ENCODE peak calls at places on chromosome 1, in ten cellular contexts. One of them, this sample, is unnamed.

GRCh38 chr1:24551290-24551859 is 4.5 kb upstream of the NCMAP start:
- DNase-seq in SHP77: no peak
- DNase-seq in activated effector memory CD4-positive, alpha-beta T cell treated with anti-CD3 and anti-CD28 coated beads, Interleukin-2, amount 50 U/mL, for 16 hours: peak
- DNase-seq in occipital lobe: no peak
- DNase-seq in glutamatergic neuron: no peak
- DNase-seq in esophagus squamous epithelium: no peak
- DNase-seq in endodermal cell: peak
- DNase-seq in HAP-1: no peak
- DNase-seq in NCI-H1930: no peak
- DNase-seq in SK-MEL-5: no peak
- DNase-seq in this sample: no peak

GRCh38 chr1:60415696-60416095 is 342.1 kb upstream of the C1orf87 start:
- DNase-seq in SHP77: no peak
- DNase-seq in activated effector memory CD4-positive, alpha-beta T cell treated with anti-CD3 and anti-CD28 coated beads, Interleukin-2, amount 50 U/mL, for 16 hours: no peak
- DNase-seq in occipital lobe: no peak
- DNase-seq in glutamatergic neuron: no peak
- DNase-seq in esophagus squamous epithelium: no peak
- DNase-seq in endodermal cell: no peak
- DNase-seq in HAP-1: no peak
- DNase-seq in NCI-H1930: no peak
- DNase-seq in SK-MEL-5: no peak
- DNase-seq in this sample: no peak

GRCh38 chr1:235278233-235278914 is 49.6 kb downstream of the ARID4B start:
- DNase-seq in SHP77: no peak
- DNase-seq in activated effector memory CD4-positive, alpha-beta T cell treated with anti-CD3 and anti-CD28 coated beads, Interleukin-2, amount 50 U/mL, for 16 hours: no peak
- DNase-seq in occipital lobe: no peak
- DNase-seq in glutamatergic neuron: no peak
- DNase-seq in esophagus squamous epithelium: no peak
- DNase-seq in endodermal cell: no peak
- DNase-seq in HAP-1: no peak
- DNase-seq in NCI-H1930: no peak
- DNase-seq in SK-MEL-5: no peak
- DNase-seq in this sample: no peak

GRCh38 chr1:37513795-37514349 is 694 bp downstream of the MEAF6 start:
- DNase-seq in SHP77: peak
- DNase-seq in activated effector memory CD4-positive, alpha-beta T cell treated with anti-CD3 and anti-CD28 coated beads, Interleukin-2, amount 50 U/mL, for 16 hours: peak
- DNase-seq in occipital lobe: no peak
- DNase-seq in glutamatergic neuron: peak
- DNase-seq in esophagus squamous epithelium: no peak
- DNase-seq in endodermal cell: peak
- DNase-seq in HAP-1: peak
- DNase-seq in NCI-H1930: peak
- DNase-seq in SK-MEL-5: no peak
- DNase-seq in this sample: peak

GRCh38 chr1:226110249-226111108 is 48.0 kb downstream of the H3-3A start:
- DNase-seq in SHP77: peak
- DNase-seq in activated effector memory CD4-positive, alpha-beta T cell treated with anti-CD3 and anti-CD28 coated beads, Interleukin-2, amount 50 U/mL, for 16 hours: peak
- DNase-seq in occipital lobe: peak
- DNase-seq in glutamatergic neuron: peak
- DNase-seq in esophagus squamous epithelium: peak
- DNase-seq in endodermal cell: peak
- DNase-seq in HAP-1: peak
- DNase-seq in NCI-H1930: no peak
- DNase-seq in SK-MEL-5: peak
- DNase-seq in this sample: peak

GRCh38 chr1:93448983-93449805 is 1.3 kb downstream of the FNBP1L start:
- DNase-seq in SHP77: peak
- DNase-seq in activated effector memory CD4-positive, alpha-beta T cell treated with anti-CD3 and anti-CD28 coated beads, Interleukin-2, amount 50 U/mL, for 16 hours: no peak
- DNase-seq in occipital lobe: no peak
- DNase-seq in glutamatergic neuron: peak
- DNase-seq in esophagus squamous epithelium: no peak
- DNase-seq in endodermal cell: peak
- DNase-seq in HAP-1: peak
- DNase-seq in NCI-H1930: peak
- DNase-seq in SK-MEL-5: peak
- DNase-seq in this sample: no peak

GRCh38 chr1:71882241-71883036 is 399.9 kb downstream of the NEGR1 start:
- DNase-seq in SHP77: no peak
- DNase-seq in activated effector memory CD4-positive, alpha-beta T cell treated with anti-CD3 and anti-CD28 coated beads, Interleukin-2, amount 50 U/mL, for 16 hours: no peak
- DNase-seq in occipital lobe: no peak
- DNase-seq in glutamatergic neuron: no peak
- DNase-seq in esophagus squamous epithelium: no peak
- DNase-seq in endodermal cell: no peak
- DNase-seq in HAP-1: no peak
- DNase-seq in NCI-H1930: peak
- DNase-seq in SK-MEL-5: peak
- DNase-seq in this sample: no peak

GRCh38 chr1:229117664-229118300 is 153.1 kb upstream of the RAB4A start:
- DNase-seq in SHP77: no peak
- DNase-seq in activated effector memory CD4-positive, alpha-beta T cell treated with anti-CD3 and anti-CD28 coated beads, Interleukin-2, amount 50 U/mL, for 16 hours: no peak
- DNase-seq in occipital lobe: no peak
- DNase-seq in glutamatergic neuron: no peak
- DNase-seq in esophagus squamous epithelium: no peak
- DNase-seq in endodermal cell: no peak
- DNase-seq in HAP-1: no peak
- DNase-seq in NCI-H1930: no peak
- DNase-seq in SK-MEL-5: no peak
- DNase-seq in this sample: no peak

GRCh38 chr1:159084152-159084551 is 7.6 kb upstream of the AIM2 start:
- DNase-seq in SHP77: no peak
- DNase-seq in activated effector memory CD4-positive, alpha-beta T cell treated with anti-CD3 and anti-CD28 coated beads, Interleukin-2, amount 50 U/mL, for 16 hours: no peak
- DNase-seq in occipital lobe: no peak
- DNase-seq in glutamatergic neuron: no peak
- DNase-seq in esophagus squamous epithelium: no peak
- DNase-seq in endodermal cell: no peak
- DNase-seq in HAP-1: no peak
- DNase-seq in NCI-H1930: no peak
- DNase-seq in SK-MEL-5: no peak
- DNase-seq in this sample: no peak

GRCh38 chr1:171221665-171222591 is 26.4 kb upstream of the FMO1 start:
- DNase-seq in SHP77: no peak
- DNase-seq in activated effector memory CD4-positive, alpha-beta T cell treated with anti-CD3 and anti-CD28 coated beads, Interleukin-2, amount 50 U/mL, for 16 hours: no peak
- DNase-seq in occipital lobe: no peak
- DNase-seq in glutamatergic neuron: no peak
- DNase-seq in esophagus squamous epithelium: no peak
- DNase-seq in endodermal cell: no peak
- DNase-seq in HAP-1: no peak
- DNase-seq in NCI-H1930: no peak
- DNase-seq in SK-MEL-5: no peak
- DNase-seq in this sample: no peak

GRCh38 chr1:205325334-205325884 is 3.9 kb upstream of the NUAK2 start:
- DNase-seq in SHP77: peak
- DNase-seq in activated effector memory CD4-positive, alpha-beta T cell treated with anti-CD3 and anti-CD28 coated beads, Interleukin-2, amount 50 U/mL, for 16 hours: peak
- DNase-seq in occipital lobe: peak
- DNase-seq in glutamatergic neuron: peak
- DNase-seq in esophagus squamous epithelium: no peak
- DNase-seq in endodermal cell: peak
- DNase-seq in HAP-1: peak
- DNase-seq in NCI-H1930: no peak
- DNase-seq in SK-MEL-5: peak
- DNase-seq in this sample: peak

GRCh38 chr1:24501371-24502167 is 1.1 kb upstream of the RCAN3 start:
- DNase-seq in SHP77: peak
- DNase-seq in activated effector memory CD4-positive, alpha-beta T cell treated with anti-CD3 and anti-CD28 coated beads, Interleukin-2, amount 50 U/mL, for 16 hours: peak
- DNase-seq in occipital lobe: no peak
- DNase-seq in glutamatergic neuron: no peak
- DNase-seq in esophagus squamous epithelium: no peak
- DNase-seq in endodermal cell: no peak
- DNase-seq in HAP-1: no peak
- DNase-seq in NCI-H1930: no peak
- DNase-seq in SK-MEL-5: peak
- DNase-seq in this sample: no peak

GRCh38 chr1:94697839-94698238 is 122.3 kb upstream of the SLC44A3 start:
- DNase-seq in SHP77: peak
- DNase-seq in activated effector memory CD4-positive, alpha-beta T cell treated with anti-CD3 and anti-CD28 coated beads, Interleukin-2, amount 50 U/mL, for 16 hours: no peak
- DNase-seq in occipital lobe: no peak
- DNase-seq in glutamatergic neuron: no peak
- DNase-seq in esophagus squamous epithelium: no peak
- DNase-seq in endodermal cell: peak
- DNase-seq in HAP-1: no peak
- DNase-seq in NCI-H1930: peak
- DNase-seq in SK-MEL-5: no peak
- DNase-seq in this sample: no peak

GRCh38 chr1:19410393-19410792 is 74.9 kb downstream of the CAPZB start:
- DNase-seq in SHP77: no peak
- DNase-seq in activated effector memory CD4-positive, alpha-beta T cell treated with anti-CD3 and anti-CD28 coated beads, Interleukin-2, amount 50 U/mL, for 16 hours: no peak
- DNase-seq in occipital lobe: no peak
- DNase-seq in glutamatergic neuron: peak
- DNase-seq in esophagus squamous epithelium: no peak
- DNase-seq in endodermal cell: peak
- DNase-seq in HAP-1: no peak
- DNase-seq in NCI-H1930: no peak
- DNase-seq in SK-MEL-5: no peak
- DNase-seq in this sample: no peak

GRCh38 chr1:93437976-93438605 is 9.8 kb upstream of the FNBP1L start:
- DNase-seq in SHP77: no peak
- DNase-seq in activated effector memory CD4-positive, alpha-beta T cell treated with anti-CD3 and anti-CD28 coated beads, Interleukin-2, amount 50 U/mL, for 16 hours: no peak
- DNase-seq in occipital lobe: no peak
- DNase-seq in glutamatergic neuron: no peak
- DNase-seq in esophagus squamous epithelium: no peak
- DNase-seq in endodermal cell: no peak
- DNase-seq in HAP-1: peak
- DNase-seq in NCI-H1930: peak
- DNase-seq in SK-MEL-5: peak
- DNase-seq in this sample: no peak

GRCh38 chr1:95145493-95145892 is 28.3 kb downstream of the TLCD4 start:
- DNase-seq in SHP77: no peak
- DNase-seq in activated effector memory CD4-positive, alpha-beta T cell treated with anti-CD3 and anti-CD28 coated beads, Interleukin-2, amount 50 U/mL, for 16 hours: no peak
- DNase-seq in occipital lobe: no peak
- DNase-seq in glutamatergic neuron: no peak
- DNase-seq in esophagus squamous epithelium: no peak
- DNase-seq in endodermal cell: no peak
- DNase-seq in HAP-1: no peak
- DNase-seq in NCI-H1930: no peak
- DNase-seq in SK-MEL-5: no peak
- DNase-seq in this sample: no peak

GRCh38 chr1:31765041-31765467 is 914 bp upstream of the ADGRB2 start:
- DNase-seq in SHP77: peak
- DNase-seq in activated effector memory CD4-positive, alpha-beta T cell treated with anti-CD3 and anti-CD28 coated beads, Interleukin-2, amount 50 U/mL, for 16 hours: no peak
- DNase-seq in occipital lobe: no peak
- DNase-seq in glutamatergic neuron: peak
- DNase-seq in esophagus squamous epithelium: no peak
- DNase-seq in endodermal cell: peak
- DNase-seq in HAP-1: no peak
- DNase-seq in NCI-H1930: peak
- DNase-seq in SK-MEL-5: peak
- DNase-seq in this sample: peak

GRCh38 chr1:109620396-109620817 is 770 bp downstream of the AMPD2 start:
- DNase-seq in SHP77: no peak
- DNase-seq in activated effector memory CD4-positive, alpha-beta T cell treated with anti-CD3 and anti-CD28 coated beads, Interleukin-2, amount 50 U/mL, for 16 hours: no peak
- DNase-seq in occipital lobe: no peak
- DNase-seq in glutamatergic neuron: no peak
- DNase-seq in esophagus squamous epithelium: no peak
- DNase-seq in endodermal cell: peak
- DNase-seq in HAP-1: peak
- DNase-seq in NCI-H1930: no peak
- DNase-seq in SK-MEL-5: no peak
- DNase-seq in this sample: peak

GRCh38 chr1:28592314-28593071 is 428 bp downstream of the RAB42 start:
- DNase-seq in SHP77: no peak
- DNase-seq in activated effector memory CD4-positive, alpha-beta T cell treated with anti-CD3 and anti-CD28 coated beads, Interleukin-2, amount 50 U/mL, for 16 hours: peak
- DNase-seq in occipital lobe: no peak
- DNase-seq in glutamatergic neuron: peak
- DNase-seq in esophagus squamous epithelium: no peak
- DNase-seq in endodermal cell: peak
- DNase-seq in HAP-1: no peak
- DNase-seq in NCI-H1930: no peak
- DNase-seq in SK-MEL-5: no peak
- DNase-seq in this sample: no peak

GRCh38 chr1:85275701-85276289 is 637 bp downstream of the BCL10 start:
- DNase-seq in SHP77: no peak
- DNase-seq in activated effector memory CD4-positive, alpha-beta T cell treated with anti-CD3 and anti-CD28 coated beads, Interleukin-2, amount 50 U/mL, for 16 hours: peak
- DNase-seq in occipital lobe: no peak
- DNase-seq in glutamatergic neuron: no peak
- DNase-seq in esophagus squamous epithelium: no peak
- DNase-seq in endodermal cell: no peak
- DNase-seq in HAP-1: no peak
- DNase-seq in NCI-H1930: no peak
- DNase-seq in SK-MEL-5: no peak
- DNase-seq in this sample: no peak

GRCh38 chr1:33072707-33073106 is 8.2 kb upstream of the AZIN2 start:
- DNase-seq in SHP77: no peak
- DNase-seq in activated effector memory CD4-positive, alpha-beta T cell treated with anti-CD3 and anti-CD28 coated beads, Interleukin-2, amount 50 U/mL, for 16 hours: no peak
- DNase-seq in occipital lobe: no peak
- DNase-seq in glutamatergic neuron: no peak
- DNase-seq in esophagus squamous epithelium: no peak
- DNase-seq in endodermal cell: no peak
- DNase-seq in HAP-1: no peak
- DNase-seq in NCI-H1930: no peak
- DNase-seq in SK-MEL-5: no peak
- DNase-seq in this sample: no peak

GRCh38 chr1:113783254-113784103 is 24.2 kb upstream of the PHTF1 start:
- DNase-seq in SHP77: no peak
- DNase-seq in activated effector memory CD4-positive, alpha-beta T cell treated with anti-CD3 and anti-CD28 coated beads, Interleukin-2, amount 50 U/mL, for 16 hours: peak
- DNase-seq in occipital lobe: no peak
- DNase-seq in glutamatergic neuron: no peak
- DNase-seq in esophagus squamous epithelium: no peak
- DNase-seq in endodermal cell: no peak
- DNase-seq in HAP-1: no peak
- DNase-seq in NCI-H1930: no peak
- DNase-seq in SK-MEL-5: no peak
- DNase-seq in this sample: no peak

GRCh38 chr1:17653728-17654351 is 101.3 kb upstream of the ACTL8 start:
- DNase-seq in SHP77: peak
- DNase-seq in activated effector memory CD4-positive, alpha-beta T cell treated with anti-CD3 and anti-CD28 coated beads, Interleukin-2, amount 50 U/mL, for 16 hours: peak
- DNase-seq in occipital lobe: peak
- DNase-seq in glutamatergic neuron: peak
- DNase-seq in esophagus squamous epithelium: no peak
- DNase-seq in endodermal cell: peak
- DNase-seq in HAP-1: peak
- DNase-seq in NCI-H1930: no peak
- DNase-seq in SK-MEL-5: peak
- DNase-seq in this sample: peak

GRCh38 chr1:47837866-47838561 is 159.2 kb downstream of the TRABD2B start:
- DNase-seq in SHP77: no peak
- DNase-seq in activated effector memory CD4-positive, alpha-beta T cell treated with anti-CD3 and anti-CD28 coated beads, Interleukin-2, amount 50 U/mL, for 16 hours: peak
- DNase-seq in occipital lobe: no peak
- DNase-seq in glutamatergic neuron: no peak
- DNase-seq in esophagus squamous epithelium: no peak
- DNase-seq in endodermal cell: no peak
- DNase-seq in HAP-1: no peak
- DNase-seq in NCI-H1930: no peak
- DNase-seq in SK-MEL-5: no peak
- DNase-seq in this sample: no peak

GRCh38 chr1:38860464-38860816 is 868 bp upstream of the RRAGC start:
- DNase-seq in SHP77: no peak
- DNase-seq in activated effector memory CD4-positive, alpha-beta T cell treated with anti-CD3 and anti-CD28 coated beads, Interleukin-2, amount 50 U/mL, for 16 hours: no peak
- DNase-seq in occipital lobe: no peak
- DNase-seq in glutamatergic neuron: no peak
- DNase-seq in esophagus squamous epithelium: no peak
- DNase-seq in endodermal cell: no peak
- DNase-seq in HAP-1: no peak
- DNase-seq in NCI-H1930: no peak
- DNase-seq in SK-MEL-5: no peak
- DNase-seq in this sample: no peak

GRCh38 chr1:171446396-171446795 is 38.9 kb upstream of the PRRC2C start:
- DNase-seq in SHP77: no peak
- DNase-seq in activated effector memory CD4-positive, alpha-beta T cell treated with anti-CD3 and anti-CD28 coated beads, Interleukin-2, amount 50 U/mL, for 16 hours: no peak
- DNase-seq in occipital lobe: no peak
- DNase-seq in glutamatergic neuron: no peak
- DNase-seq in esophagus squamous epithelium: no peak
- DNase-seq in endodermal cell: no peak
- DNase-seq in HAP-1: no peak
- DNase-seq in NCI-H1930: no peak
- DNase-seq in SK-MEL-5: no peak
- DNase-seq in this sample: no peak

GRCh38 chr1:242736569-242736968 is 212.1 kb upstream of the PLD5 start:
- DNase-seq in SHP77: no peak
- DNase-seq in activated effector memory CD4-positive, alpha-beta T cell treated with anti-CD3 and anti-CD28 coated beads, Interleukin-2, amount 50 U/mL, for 16 hours: no peak
- DNase-seq in occipital lobe: no peak
- DNase-seq in glutamatergic neuron: no peak
- DNase-seq in esophagus squamous epithelium: no peak
- DNase-seq in endodermal cell: no peak
- DNase-seq in HAP-1: no peak
- DNase-seq in NCI-H1930: no peak
- DNase-seq in SK-MEL-5: no peak
- DNase-seq in this sample: no peak

GRCh38 chr1:7856345-7856744 is 3.5 kb upstream of the UTS2 start:
- DNase-seq in SHP77: no peak
- DNase-seq in activated effector memory CD4-positive, alpha-beta T cell treated with anti-CD3 and anti-CD28 coated beads, Interleukin-2, amount 50 U/mL, for 16 hours: no peak
- DNase-seq in occipital lobe: no peak
- DNase-seq in glutamatergic neuron: no peak
- DNase-seq in esophagus squamous epithelium: no peak
- DNase-seq in endodermal cell: peak
- DNase-seq in HAP-1: peak
- DNase-seq in NCI-H1930: no peak
- DNase-seq in SK-MEL-5: peak
- DNase-seq in this sample: no peak

This sample was measured in caudate nucleus.